ENCODE peak calls at places on chromosomes 12 and 14, in eight cellular contexts. G is cardiac muscle cell, R is mammary epithelial cell, Q is mucosa of descending colon, Z is AG09309, X is Caco-2, W is body of pancreas, A is adrenal gland. S is an unnamed sample.

GRCh38 chr12:11797317-11797913 is 147.9 kb downstream of the ETV6 start:
- DNase-seq in G (peak), R (no peak), Q (no peak), Z (peak), X (peak), W (no peak), A (no peak), S (peak)

GRCh38 chr12:30701056-30701455 is 5.4 kb upstream of the IPO8 start:
- DNase-seq in G (no peak), R (no peak), Q (no peak), Z (no peak), X (no peak), W (no peak), A (no peak), S (no peak)

GRCh38 chr12:65121049-65121955 is at the start of gene WIF1:
- DNase-seq in G (peak), R (peak), Q (peak), Z (no peak), X (no peak), W (peak), A (no peak), S (no peak)

GRCh38 chr12:122917508-122918227 is 21.7 kb upstream of the VPS37B start:
- DNase-seq in G (peak), R (peak), Q (peak), Z (no peak), X (peak), W (peak), A (peak), S (no peak)

GRCh38 chr12:32139064-32139421 is 32.4 kb downstream of the BICD1 start:
- DNase-seq in G (peak), R (no peak), Q (no peak), Z (no peak), X (no peak), W (no peak), A (no peak), S (peak)

GRCh38 chr12:69509308-69509736 is 39.1 kb downstream of the FRS2 start:
- DNase-seq in G (peak), R (no peak), Q (no peak), Z (no peak), X (no peak), W (no peak), A (no peak), S (no peak)

GRCh38 chr12:103676863-103677262 is 89.8 kb downstream of the STAB2 start:
- DNase-seq in G (no peak), R (no peak), Q (no peak), Z (no peak), X (no peak), W (no peak), A (no peak), S (no peak)

GRCh38 chr12:64900540-64900939 is 76.1 kb downstream of the TBC1D30 start:
- DNase-seq in G (peak), R (peak), Q (no peak), Z (no peak), X (no peak), W (no peak), A (no peak), S (no peak)

GRCh38 chr14:78018283-78018682 is 151.9 kb upstream of the NRXN3 start:
- DNase-seq in G (no peak), R (no peak), Q (no peak), Z (no peak), X (no peak), W (no peak), A (no peak), S (no peak)

GRCh38 chr14:53391156-53391555 is 238.0 kb upstream of the DDHD1 start:
- DNase-seq in G (peak), R (peak), Q (no peak), Z (no peak), X (no peak), W (no peak), A (peak), S (no peak)

GRCh38 chr12:124550123-124551089 is 17.0 kb downstream of the NCOR2 start:
- DNase-seq in G (no peak), R (no peak), Q (peak), Z (no peak), X (no peak), W (no peak), A (no peak), S (peak)

GRCh38 chr12:49647827-49648721 is 24.7 kb downstream of the PRPF40B start:
- DNase-seq in G (no peak), R (no peak), Q (no peak), Z (no peak), X (no peak), W (no peak), A (no peak), S (no peak)

GRCh38 chr12:14273911-14274306 is 91.6 kb upstream of the ATF7IP start:
- DNase-seq in G (no peak), R (no peak), Q (no peak), Z (no peak), X (no peak), W (no peak), A (no peak), S (no peak)

GRCh38 chr14:80901260-80901659 is 40.3 kb downstream of the CEP128 start:
- DNase-seq in G (no peak), R (no peak), Q (no peak), Z (no peak), X (no peak), W (no peak), A (no peak), S (no peak)

GRCh38 chr14:101823081-101823480 is 61.6 kb downstream of the PPP2R5C start:
- DNase-seq in G (no peak), R (no peak), Q (no peak), Z (no peak), X (no peak), W (no peak), A (no peak), S (no peak)

GRCh38 chr12:106910202-106910601 is 45.5 kb upstream of the TMEM263 start:
- DNase-seq in G (no peak), R (no peak), Q (no peak), Z (no peak), X (no peak), W (no peak), A (no peak), S (peak)

GRCh38 chr14:92040431-92041040 is 677 bp upstream of the TRIP11 start:
- DNase-seq in G (peak), R (peak), Q (no peak), Z (no peak), X (no peak), W (peak), A (peak), S (peak)

GRCh38 chr14:91008759-91009409 is 51.6 kb downstream of the RPS6KA5 start:
- DNase-seq in G (no peak), R (no peak), Q (no peak), Z (no peak), X (no peak), W (no peak), A (no peak), S (peak)

GRCh38 chr12:19105468-19105867 is 24.1 kb upstream of the PLEKHA5 start:
- DNase-seq in G (no peak), R (no peak), Q (no peak), Z (no peak), X (no peak), W (no peak), A (no peak), S (no peak)

GRCh38 chr12:8629486-8630033 is 16.9 kb upstream of the AICDA start:
- DNase-seq in G (no peak), R (peak), Q (no peak), Z (no peak), X (no peak), W (no peak), A (no peak), S (peak)

DNA sequence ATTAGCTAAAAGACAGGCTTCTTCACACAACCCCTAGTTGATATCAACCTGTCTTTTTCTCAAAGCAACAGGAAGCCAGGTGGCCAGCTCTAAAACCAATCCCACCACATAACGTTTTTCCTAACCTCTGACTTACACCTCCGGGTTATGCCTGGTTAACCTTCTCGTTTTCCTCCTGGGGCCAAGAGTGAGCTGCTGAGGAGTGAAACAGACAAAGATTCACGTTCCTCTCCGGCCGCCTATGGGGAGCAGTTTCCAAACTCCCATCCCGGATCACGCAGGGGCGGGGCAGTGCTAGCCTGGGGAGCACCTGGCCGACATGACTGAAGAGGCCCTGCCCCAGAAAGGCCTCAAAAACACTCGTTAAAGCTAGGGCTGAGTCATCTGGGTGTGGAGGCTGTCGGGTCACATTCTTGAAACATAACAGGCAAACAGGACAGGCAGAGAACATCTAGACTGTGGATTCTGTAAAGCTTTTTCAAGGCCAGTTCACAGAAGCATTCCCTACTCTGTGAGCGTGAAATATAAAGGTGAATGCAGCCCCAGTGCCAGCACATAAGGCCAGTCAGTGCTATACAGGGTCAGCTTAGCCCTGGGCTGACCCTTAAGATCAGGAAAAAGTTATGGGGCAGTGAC is 25.9 kb upstream of the LGALS3 start:
- DNase-seq in G (peak), R (peak), Q (peak), Z (peak), X (peak), W (peak), A (peak), S (peak)
- H3K4me3 ChIP-seq in G (no peak), R (peak), Q (peak), Z (peak), X (peak), W (no peak), A (no peak), S (peak)

GRCh38 chr14:104981699-104982541 is 3.7 kb upstream of the CLBA1 start:
- DNase-seq in G (no peak), R (no peak), Q (no peak), Z (no peak), X (no peak), W (no peak), A (no peak), S (no peak)
- TF ChIP-seq CTCF in G (no peak), R (no peak), Q (no peak), Z (no peak), X (no peak), W (no peak), A (no peak), S (no peak)

DNA sequence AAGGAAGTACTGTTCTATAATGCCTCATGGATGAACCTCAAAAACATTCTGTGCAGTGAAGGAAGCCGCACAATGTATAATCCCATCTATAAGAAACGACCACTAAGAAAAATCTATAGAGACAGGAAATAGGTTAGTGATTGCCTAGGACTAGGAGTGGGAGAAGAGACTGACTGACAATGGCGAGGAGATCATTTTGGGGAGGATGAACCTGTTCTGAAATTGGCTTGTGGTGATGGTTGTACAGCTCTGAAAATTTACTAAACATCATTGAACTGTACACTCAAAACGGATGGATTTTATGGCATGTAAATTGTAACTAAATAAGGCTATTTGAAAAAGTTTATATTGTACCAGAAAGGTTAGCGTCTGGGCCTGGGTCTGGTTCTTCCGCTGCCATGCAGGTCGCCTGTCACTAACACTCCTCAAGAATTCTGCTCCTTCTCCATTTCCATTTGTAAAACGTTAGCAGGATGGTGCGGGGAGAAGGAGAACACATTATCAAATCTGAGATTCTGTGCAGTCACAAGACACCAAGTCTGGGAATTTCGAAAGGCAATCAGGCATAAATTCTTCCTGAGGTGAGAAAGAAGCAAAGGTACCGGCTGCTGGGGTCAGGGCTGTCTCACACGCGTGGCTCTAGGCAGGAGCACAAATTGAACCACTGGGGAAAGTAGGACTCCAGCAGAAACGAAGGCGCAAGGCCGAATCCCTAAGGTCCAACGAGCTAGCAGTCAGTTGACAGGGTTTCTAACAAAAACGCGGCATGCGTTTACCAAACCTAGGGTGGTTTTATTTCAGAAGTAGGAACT is 845 bp upstream of the COCH start:
- DNase-seq in G (no peak), R (no peak), Q (no peak), Z (no peak), X (peak), W (no peak), A (no peak), S (no peak)
- H3K4me3 ChIP-seq in G (peak), R (no peak), Q (no peak), Z (no peak), X (peak), W (no peak), A (no peak), S (peak)

GRCh38 chr12:4116251-4117111 is 157.1 kb upstream of the CCND2 start:
- DNase-seq in G (peak), R (peak), Q (peak), Z (peak), X (peak), W (no peak), A (peak), S (no peak)

GRCh38 chr12:4119157-4119761 is 154.3 kb upstream of the CCND2 start:
- DNase-seq in G (no peak), R (no peak), Q (no peak), Z (no peak), X (peak), W (no peak), A (no peak), S (no peak)

GRCh38 chr12:4118601-4119156 is 154.9 kb upstream of the CCND2 start:
- DNase-seq in G (no peak), R (no peak), Q (no peak), Z (no peak), X (peak), W (peak), A (peak), S (no peak)

GRCh38 chr12:4118017-4118510 is 155.5 kb upstream of the CCND2 start:
- DNase-seq in G (peak), R (peak), Q (peak), Z (no peak), X (no peak), W (no peak), A (peak), S (peak)

GRCh38 chr12:4117386-4118016 is 156.1 kb upstream of the CCND2 start:
- DNase-seq in G (no peak), R (no peak), Q (no peak), Z (no peak), X (no peak), W (no peak), A (peak), S (peak)
- TF ChIP-seq CTCF in G (no peak), R (no peak), Q (no peak), Z (no peak), X (no peak), W (no peak), A (no peak), S (no peak)

DNA sequence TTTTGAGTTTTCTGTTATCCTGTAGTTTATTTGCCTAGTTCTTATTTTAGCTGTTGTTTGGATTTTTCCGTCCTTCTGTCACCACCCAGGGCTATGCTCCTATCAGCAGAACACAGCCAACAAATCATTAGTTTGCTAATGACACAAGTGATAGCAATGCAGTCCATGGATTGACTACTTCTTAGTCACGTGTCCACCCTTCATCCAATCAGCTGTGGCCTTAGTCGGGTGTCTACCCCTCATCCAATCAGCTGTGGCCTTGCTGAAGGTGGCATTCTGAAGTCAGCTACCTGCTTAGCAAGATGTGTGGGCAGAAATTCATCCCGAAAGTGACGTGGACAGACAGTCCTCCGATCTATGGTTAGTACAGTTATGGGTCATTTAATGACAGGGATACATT is 182.3 kb downstream of the GALC start:
- DNase-seq in G (no peak), R (no peak), Q (no peak), Z (no peak), X (peak), W (no peak), A (no peak), S (no peak)
- H3K4me3 ChIP-seq in G (no peak), R (no peak), Q (no peak), Z (no peak), X (no peak), W (no peak), A (no peak), S (no peak)

GRCh38 chr14:24314377-24315193 is 3.3 kb downstream of the LTB4R start:
- DNase-seq in G (no peak), R (no peak), Q (no peak), Z (no peak), X (no peak), W (no peak), A (no peak), S (no peak)

GRCh38 chr14:24315243-24315806 is 4.0 kb downstream of the LTB4R start:
- DNase-seq in G (no peak), R (no peak), Q (no peak), Z (no peak), X (no peak), W (no peak), A (no peak), S (no peak)

GRCh38 chr14:24317141-24317927 is 6.0 kb downstream of the LTB4R start:
- DNase-seq in G (peak), R (peak), Q (no peak), Z (no peak), X (no peak), W (no peak), A (no peak), S (no peak)

GRCh38 chr14:24316597-24316950 is 5.3 kb downstream of the LTB4R start:
- DNase-seq in G (no peak), R (no peak), Q (no peak), Z (no peak), X (no peak), W (no peak), A (no peak), S (no peak)

DNA sequence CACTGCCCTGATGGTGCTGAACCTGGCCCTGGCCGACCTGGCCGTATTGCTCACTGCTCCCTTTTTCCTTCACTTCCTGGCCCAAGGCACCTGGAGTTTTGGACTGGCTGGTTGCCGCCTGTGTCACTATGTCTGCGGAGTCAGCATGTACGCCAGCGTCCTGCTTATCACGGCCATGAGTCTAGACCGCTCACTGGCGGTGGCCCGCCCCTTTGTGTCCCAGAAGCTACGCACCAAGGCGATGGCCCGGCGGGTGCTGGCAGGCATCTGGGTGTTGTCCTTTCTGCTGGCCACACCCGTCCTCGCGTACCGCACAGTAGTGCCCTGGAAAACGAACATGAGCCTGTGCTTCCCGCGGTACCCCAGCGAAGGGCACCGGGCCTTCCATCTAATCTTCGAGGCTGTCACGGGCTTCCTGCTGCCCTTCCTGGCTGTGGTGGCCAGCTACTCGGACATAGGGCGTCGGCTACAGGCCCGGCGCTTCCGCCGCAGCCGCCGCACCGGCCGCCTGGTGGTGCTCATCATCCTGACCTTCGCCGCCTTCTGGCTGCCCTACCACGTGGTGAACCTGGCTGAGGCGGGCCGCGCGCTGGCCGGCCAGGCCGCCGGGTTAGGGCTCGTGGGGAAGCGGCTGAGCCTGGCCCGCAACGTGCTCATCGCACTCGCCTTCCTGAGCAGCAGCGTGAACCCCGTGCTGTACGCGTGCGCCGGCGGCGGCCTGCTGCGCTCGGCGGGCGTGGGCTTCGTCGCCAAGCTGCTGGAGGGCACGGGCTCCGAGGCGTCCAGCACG is 4.7 kb downstream of the LTB4R start:
- DNase-seq in G (peak), R (no peak), Q (peak), Z (no peak), X (peak), W (peak), A (peak), S (no peak)
- TF ChIP-seq CTCF in G (peak), R (no peak), Q (peak), Z (no peak), X (no peak), W (peak), A (no peak), S (no peak)

GRCh38 chr12:81022531-81022930 is 55.3 kb upstream of the ACSS3 start:
- DNase-seq in G (peak), R (no peak), Q (no peak), Z (no peak), X (no peak), W (no peak), A (no peak), S (no peak)
- H3K4me3 ChIP-seq in G (no peak), R (no peak), Q (no peak), Z (no peak), X (no peak), W (no peak), A (no peak), S (no peak)

S was measured in NB4.